ENCODE peak calls at places on chromosomes 13 and 19, in seven cellular contexts. D is aorta, J is breast epithelium, M is endothelial cell of umbilical vein, O is lower lobe of right lung, X is K562, K is endodermal cell. G is an unnamed sample. For H3K4me1, the result is how much of the 10 kb centered on the place peaks cover.

GRCh38 chr13:43116242-43116641 is 92.9 kb downstream of the DNAJC15 start:
- DNase-seq in D (no peak), J (no peak), M (no peak), O (no peak), X (peak), K (no peak), G (no peak)

GRCh38 chr13:39602614-39603366 is at the start of gene LHFPL6:
- DNase-seq in D (peak), J (peak), M (peak), O (peak), X (peak), K (peak), G (peak)

GRCh38 chr19:51531349-51532315 is at the start of gene SIGLEC6:
- DNase-seq in D (no peak), J (no peak), M (no peak), O (peak), X (peak), K (peak), G (no peak)

GRCh38 chr13:105219636-105220035 is 1315.8 kb downstream of the EFNB2 start:
- DNase-seq in D (no peak), J (no peak), M (no peak), O (no peak), X (no peak), K (no peak), G (no peak)

GRCh38 chr13:102675115-102675514 is 19.7 kb downstream of the METTL21C start:
- DNase-seq in D (no peak), J (no peak), M (no peak), O (no peak), X (no peak), K (no peak), G (no peak)

GRCh38 chr13:49560270-49561063 is 24.9 kb downstream of the RCBTB1 start:
- DNase-seq in D (no peak), J (no peak), M (no peak), O (no peak), X (peak), K (peak), G (peak)

GRCh38 chr13:39273953-39274352 is 235.7 kb downstream of the NHLRC3 start:
- DNase-seq in D (no peak), J (no peak), M (peak), O (no peak), X (peak), K (peak), G (no peak)

GRCh38 chr19:49506575-49507105 is 5.8 kb upstream of the FCGRT start:
- DNase-seq in D (no peak), J (no peak), M (peak), O (peak), X (peak), K (peak), G (peak)

GRCh38 chr13:21812192-21812626 is 141.3 kb downstream of the FGF9 start:
- DNase-seq in D (no peak), J (no peak), M (no peak), O (no peak), X (no peak), K (no peak), G (no peak)

GRCh38 chr13:75153386-75153785 is 328.6 kb downstream of the TBC1D4 start:
- DNase-seq in D (no peak), J (no peak), M (no peak), O (no peak), X (no peak), K (no peak), G (no peak)

GRCh38 chr13:26787961-26788360 is 27.4 kb upstream of the GPR12 start:
- DNase-seq in D (no peak), J (no peak), M (no peak), O (no peak), X (no peak), K (no peak), G (no peak)

GRCh38 chr13:41019027-41019487 is at the start of gene ELF1:
- DNase-seq in D (no peak), J (no peak), M (peak), O (peak), X (peak), K (no peak), G (no peak)

GRCh38 chr13:76872686-76873085 is 13.5 kb downstream of the KCTD12 start:
- DNase-seq in D (no peak), J (no peak), M (no peak), O (no peak), X (no peak), K (no peak), G (no peak)

GRCh38 chr13:93794197-93794885 is 567.7 kb downstream of the GPC6 start:
- DNase-seq in D (no peak), J (no peak), M (no peak), O (no peak), X (no peak), K (no peak), G (no peak)

GRCh38 chr13:67296511-67296910 is 66.4 kb upstream of the PCDH9 start:
- DNase-seq in D (no peak), J (no peak), M (no peak), O (no peak), X (no peak), K (no peak), G (no peak)

GRCh38 chr13:32723987-32724386 is 137.7 kb downstream of the PDS5B start:
- DNase-seq in D (no peak), J (no peak), M (no peak), O (no peak), X (no peak), K (no peak), G (no peak)

GRCh38 chr13:30818323-30818960 is 83.1 kb downstream of the ALOX5AP start:
- DNase-seq in D (no peak), J (no peak), M (no peak), O (no peak), X (no peak), K (no peak), G (no peak)

GRCh38 chr13:25886438-25887214 is 165.2 kb downstream of the SHISA2 start:
- DNase-seq in D (no peak), J (no peak), M (peak), O (no peak), X (no peak), K (peak), G (no peak)

GRCh38 chr19:18559685-18560084 is 2.0 kb downstream of the KXD1 start:
- DNase-seq in D (no peak), J (no peak), M (no peak), O (no peak), X (no peak), K (no peak), G (no peak)

GRCh38 chr13:91331047-91331915 is 16.2 kb upstream of the MIR17HG start:
- DNase-seq in D (no peak), J (no peak), M (no peak), O (no peak), X (no peak), K (no peak), G (no peak)

GRCh38 chr13:63902141-63902540 is 2486.5 kb upstream of the PCDH20 start:
- DNase-seq in D (no peak), J (no peak), M (no peak), O (no peak), X (no peak), K (no peak), G (no peak)

GRCh38 chr13:112069727-112070300 is 2.9 kb downstream of the SOX1 start:
- DNase-seq in D (no peak), J (no peak), M (no peak), O (no peak), X (no peak), K (peak), G (no peak)

GRCh38 chr13:51584731-51585191 is 499 bp downstream of the WDFY2 start:
- DNase-seq in D (peak), J (peak), M (no peak), O (peak), X (peak), K (no peak), G (peak)

GRCh38 chr19:53311897-53312296 is 21.7 kb upstream of the ZNF845 start:
- DNase-seq in D (no peak), J (no peak), M (no peak), O (no peak), X (no peak), K (no peak), G (no peak)

GRCh38 chr19:16957151-16957662 is 68.4 kb downstream of the F2RL3 start:
- DNase-seq in D (no peak), J (peak), M (no peak), O (peak), X (no peak), K (peak), G (no peak)

GRCh38 chr13:32587014-32587773 is 942 bp downstream of the PDS5B start:
- DNase-seq in D (peak), J (peak), M (peak), O (peak), X (peak), K (peak), G (peak)

GRCh38 chr13:43329702-43330101 is 306.3 kb downstream of the DNAJC15 start:
- DNase-seq in D (no peak), J (no peak), M (peak), O (no peak), X (no peak), K (no peak), G (peak)

GRCh38 chr13:94967183-94968039 is 255.1 kb upstream of the SOX21 start:
- DNase-seq in D (peak), J (no peak), M (peak), O (no peak), X (peak), K (peak), G (peak)

GRCh38 chr13:102836471-102836870 is 9.4 kb upstream of the ERCC5 start:
- DNase-seq in D (no peak), J (no peak), M (no peak), O (no peak), X (no peak), K (no peak), G (no peak)

GRCh38 chr19:39811064-39811463 is 22.9 kb downstream of the DYRK1B start:
- DNase-seq in D (no peak), J (no peak), M (no peak), O (no peak), X (no peak), K (no peak), G (no peak)

GRCh38 chr19:808176-808741 is 11.0 kb downstream of the PTBP1 start:
- DNase-seq in D (no peak), J (no peak), M (no peak), O (no peak), X (no peak), K (peak), G (no peak)

DNA sequence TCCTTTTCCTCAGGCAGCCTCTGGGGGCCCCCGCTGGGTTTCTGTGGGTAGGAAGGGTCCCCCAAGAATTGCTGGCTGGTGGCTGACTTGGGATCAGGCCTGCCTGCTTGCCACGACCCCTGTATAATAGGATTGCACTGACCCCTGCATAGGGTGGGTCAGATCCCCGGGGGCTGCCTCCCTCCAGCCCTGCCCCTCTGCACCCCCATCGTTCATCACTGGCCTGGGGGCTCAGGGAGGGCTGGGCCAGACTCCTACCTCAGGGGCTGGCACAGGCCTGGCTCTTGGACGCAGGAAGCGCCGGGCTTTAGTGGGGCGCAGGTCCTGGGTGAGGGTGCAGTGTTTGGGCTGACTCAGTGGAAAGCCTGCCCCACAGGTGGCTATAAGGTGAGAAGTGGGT is 10.6 kb downstream of the NDUFB7 start:
- DNase-seq in D (no peak), J (no peak), M (no peak), O (no peak), X (no peak), K (no peak), G (no peak)
- H3K4me1 ChIP-seq in D (under half), J (under half), M (under half), O (under half), X (under half), K (under half), G (under half)

GRCh38 chr19:35134601-35135091 is at the start of gene LGI4:
- DNase-seq in D (no peak), J (no peak), M (no peak), O (no peak), X (no peak), K (no peak), G (no peak)
- H3K4me1 ChIP-seq in D (under half), J (under half), M (under half), O (under half), X (under half), K (under half), G (under half)

DNA sequence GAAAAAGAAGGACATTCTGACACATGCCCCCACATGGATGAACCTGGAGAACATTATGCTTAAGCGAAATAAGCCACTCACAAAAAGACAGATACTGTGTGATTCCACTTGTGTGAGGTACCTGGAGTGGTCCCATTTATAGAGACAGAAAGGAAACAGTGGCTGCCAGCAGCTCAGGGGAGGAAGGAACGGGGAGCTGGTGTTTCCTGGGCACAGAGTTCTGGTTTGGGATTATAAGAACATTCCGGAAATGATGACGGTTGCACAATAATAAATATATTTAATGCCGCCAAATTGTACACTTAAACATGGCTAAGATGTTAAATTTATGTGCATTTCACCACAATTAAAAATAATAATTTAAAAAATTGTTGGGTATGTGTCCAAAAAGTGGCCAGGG is 33.0 kb downstream of the SERP2 start:
- DNase-seq in D (no peak), J (no peak), M (peak), O (no peak), X (no peak), K (no peak), G (no peak)
- H3K4me1 ChIP-seq in D (under half), J (under half), M (under half), O (under half), X (under half), K (under half), G (under half)

DNA sequence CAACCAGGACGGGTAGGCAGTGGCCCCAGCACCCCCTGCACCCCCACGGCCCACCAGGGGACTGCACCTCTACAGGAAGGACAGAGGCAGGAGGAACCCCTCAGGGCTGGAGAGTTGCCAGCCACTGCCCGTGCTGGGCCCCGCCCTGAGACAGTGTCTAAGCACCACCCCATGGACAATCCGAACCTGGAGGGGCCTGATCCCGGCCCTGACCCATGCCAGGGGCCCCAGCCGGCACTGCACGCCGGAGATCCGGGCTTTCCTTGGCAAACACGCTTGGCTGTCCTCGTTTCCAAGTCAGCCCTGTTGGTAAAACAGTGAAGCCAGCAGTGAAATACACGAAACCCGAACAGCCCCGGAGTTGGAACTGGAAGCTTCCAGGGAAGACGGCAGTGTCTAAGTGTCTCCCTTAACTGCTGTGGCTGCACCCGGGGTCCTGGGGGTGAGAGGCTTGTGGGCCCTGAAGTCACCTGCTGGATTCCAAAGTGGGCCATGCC is 31.1 kb downstream of the RASA3 start:
- DNase-seq in D (peak), J (peak), M (no peak), O (peak), X (no peak), K (peak), G (peak)
- H3K4me1 ChIP-seq in D (under half), J (under half), M (under half), O (under half), X (under half), K (under half), G (under half)

G was measured in pancreas.